ENCODE peak calls at places on chromosome 5, in four cellular contexts. One of them, this sample, is unnamed.

GRCh38 chr5:135343417-135343816 is 55.6 kb downstream of the MACROH2A1 start:
- DNase-seq in brain microvascular endothelial cell: no peak
- DNase-seq in A549: no peak
- DNase-seq in CD4-positive, alpha-beta T cell: no peak
- DNase-seq in this sample: no peak

GRCh38 chr5:135489466-135490244 is 37.5 kb upstream of the TIFAB start:
- DNase-seq in CD4-positive, alpha-beta T cell: no peak
- DNase-seq in brain microvascular endothelial cell: no peak
- DNase-seq in A549: no peak
- DNase-seq in this sample: no peak

GRCh38 chr5:170757182-170757601 is 26.3 kb upstream of the GABRP start:
- DNase-seq in brain microvascular endothelial cell: peak; percentile 59
- DNase-seq in A549: peak; percentile 27
- DNase-seq in CD4-positive, alpha-beta T cell: no peak
- DNase-seq in this sample: no peak

GRCh38 chr5:39942606-39943005 is 517.8 kb upstream of the DAB2 start:
- DNase-seq in brain microvascular endothelial cell: no peak
- DNase-seq in A549: no peak
- DNase-seq in CD4-positive, alpha-beta T cell: no peak
- DNase-seq in this sample: no peak

GRCh38 chr5:141686648-141687416 is 4.8 kb upstream of the ARAP3 start:
- DNase-seq in brain microvascular endothelial cell: no peak
- DNase-seq in CD4-positive, alpha-beta T cell: no peak
- DNase-seq in A549: no peak
- DNase-seq in this sample: no peak

GRCh38 chr5:176557846-176558245 is 8.7 kb downstream of the CDHR2 start:
- DNase-seq in brain microvascular endothelial cell: no peak
- DNase-seq in CD4-positive, alpha-beta T cell: no peak
- DNase-seq in A549: no peak
- DNase-seq in this sample: no peak

GRCh38 chr5:73448451-73449136 is at the start of gene FOXD1:
- DNase-seq in A549: peak; percentile 95
- DNase-seq in CD4-positive, alpha-beta T cell: peak; percentile 26
- DNase-seq in brain microvascular endothelial cell: peak; percentile 95
- DNase-seq in this sample: peak; percentile 54

GRCh38 chr5:157080291-157080690 is 21.4 kb upstream of the HAVCR1 start:
- DNase-seq in A549: no peak
- DNase-seq in CD4-positive, alpha-beta T cell: no peak
- DNase-seq in brain microvascular endothelial cell: no peak
- DNase-seq in this sample: no peak

GRCh38 chr5:181260720-181261319 is at the start of gene TRIM52:
- DNase-seq in brain microvascular endothelial cell: peak; percentile 82
- DNase-seq in A549: peak; percentile 93
- DNase-seq in CD4-positive, alpha-beta T cell: peak; percentile 84
- DNase-seq in this sample: peak; percentile 86

GRCh38 chr5:140055152-140055551 is 12.1 kb upstream of the NRG2 start:
- DNase-seq in brain microvascular endothelial cell: no peak
- DNase-seq in CD4-positive, alpha-beta T cell: no peak
- DNase-seq in A549: no peak
- DNase-seq in this sample: no peak

GRCh38 chr5:36690041-36690941 is 83.9 kb downstream of the SLC1A3 start:
- DNase-seq in brain microvascular endothelial cell: peak; percentile 62
- DNase-seq in CD4-positive, alpha-beta T cell: peak; percentile 49
- DNase-seq in A549: peak; percentile 79
- DNase-seq in this sample: peak; percentile 69

GRCh38 chr5:141717043-141717442 is 35.0 kb upstream of the ARAP3 start:
- DNase-seq in brain microvascular endothelial cell: no peak
- DNase-seq in A549: no peak
- DNase-seq in CD4-positive, alpha-beta T cell: no peak
- DNase-seq in this sample: no peak

DNA sequence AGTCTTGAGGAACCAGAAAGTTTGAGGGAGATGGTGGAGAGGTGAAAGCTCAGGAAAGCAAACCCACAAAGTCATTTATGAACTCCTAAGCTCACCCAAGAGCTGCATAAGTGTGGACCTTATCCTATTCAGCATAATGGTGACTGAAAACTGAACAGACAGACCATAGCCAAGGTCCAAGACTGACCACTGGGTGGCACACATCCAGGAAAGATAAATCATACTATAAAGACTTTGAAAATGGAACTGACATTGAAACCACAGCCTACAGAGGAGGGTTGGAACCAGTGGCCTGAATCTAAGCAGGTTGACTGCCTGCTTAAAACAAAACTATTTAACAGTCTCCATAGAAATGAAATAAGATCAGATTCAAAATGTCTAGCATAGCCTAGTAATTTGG is 121.1 kb upstream of the RGS7BP start:
- DNase-seq in A549: peak; percentile 19
- DNase-seq in CD4-positive, alpha-beta T cell: no peak
- DNase-seq in brain microvascular endothelial cell: peak; percentile 60
- DNase-seq in this sample: no peak
- TF ChIP-seq CTCF in A549: no peak
- TF ChIP-seq CTCF in CD4-positive, alpha-beta T cell: no peak
- TF ChIP-seq CTCF in brain microvascular endothelial cell: peak; percentile 71
- TF ChIP-seq CTCF in this sample: no peak

DNA sequence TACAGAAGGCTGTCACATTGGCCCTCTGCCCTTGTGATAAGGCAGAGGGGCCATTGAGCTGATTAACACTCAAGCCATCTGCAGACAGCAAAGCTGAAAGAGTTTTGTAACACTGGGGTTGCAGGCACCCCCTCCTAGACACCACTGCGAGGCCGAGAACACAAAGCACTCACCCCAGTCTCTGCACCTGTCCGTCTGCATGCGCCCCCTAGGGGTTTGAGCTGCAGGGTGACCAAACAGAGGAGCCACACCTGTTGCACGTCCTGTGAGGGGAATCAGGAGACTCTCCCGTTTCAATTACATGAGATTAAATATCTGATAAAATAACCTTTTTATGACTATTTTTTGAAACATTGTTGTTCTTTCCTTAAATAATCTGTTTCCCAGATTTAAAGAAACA is 1180.4 kb downstream of the CDH9 start:
- DNase-seq in A549: peak; percentile 32
- DNase-seq in CD4-positive, alpha-beta T cell: no peak
- DNase-seq in brain microvascular endothelial cell: no peak
- DNase-seq in this sample: no peak
- TF ChIP-seq CTCF in A549: no peak
- TF ChIP-seq CTCF in CD4-positive, alpha-beta T cell: no peak
- TF ChIP-seq CTCF in brain microvascular endothelial cell: no peak
- TF ChIP-seq CTCF in this sample: no peak

GRCh38 chr5:138643040-138643791 is 68.0 kb upstream of the HSPA9 start:
- DNase-seq in A549: no peak
- DNase-seq in brain microvascular endothelial cell: no peak
- DNase-seq in CD4-positive, alpha-beta T cell: no peak
- DNase-seq in this sample: no peak
- TF ChIP-seq CTCF in A549: no peak
- TF ChIP-seq CTCF in brain microvascular endothelial cell: no peak
- TF ChIP-seq CTCF in CD4-positive, alpha-beta T cell: no peak
- TF ChIP-seq CTCF in this sample: no peak

GRCh38 chr5:153969563-153969895 is 69.2 kb downstream of the FAM114A2 start:
- DNase-seq in CD4-positive, alpha-beta T cell: no peak
- DNase-seq in A549: no peak
- DNase-seq in brain microvascular endothelial cell: no peak
- DNase-seq in this sample: no peak

GRCh38 chr5:153960269-153961215 is 78.2 kb downstream of the FAM114A2 start:
- DNase-seq in CD4-positive, alpha-beta T cell: no peak
- DNase-seq in A549: no peak
- DNase-seq in brain microvascular endothelial cell: no peak
- DNase-seq in this sample: no peak

GRCh38 chr5:153964201-153965101 is 74.3 kb downstream of the FAM114A2 start:
- DNase-seq in A549: no peak
- DNase-seq in CD4-positive, alpha-beta T cell: no peak
- DNase-seq in brain microvascular endothelial cell: no peak
- DNase-seq in this sample: no peak

GRCh38 chr5:153968761-153969562 is 69.7 kb downstream of the FAM114A2 start:
- DNase-seq in CD4-positive, alpha-beta T cell: no peak
- DNase-seq in A549: no peak
- DNase-seq in brain microvascular endothelial cell: no peak
- DNase-seq in this sample: no peak

GRCh38 chr5:153965102-153965645 is 73.5 kb downstream of the FAM114A2 start:
- DNase-seq in brain microvascular endothelial cell: peak; percentile 18
- DNase-seq in CD4-positive, alpha-beta T cell: no peak
- DNase-seq in A549: peak; percentile 59
- DNase-seq in this sample: no peak
- TF ChIP-seq CTCF in brain microvascular endothelial cell: peak; percentile 94
- TF ChIP-seq CTCF in CD4-positive, alpha-beta T cell: peak; percentile 47
- TF ChIP-seq CTCF in A549: peak; percentile 95
- TF ChIP-seq CTCF in this sample: no peak

GRCh38 chr5:78984020-78984610 is 995 bp downstream of the ARSB start:
- DNase-seq in brain microvascular endothelial cell: peak; percentile 4
- DNase-seq in A549: no peak
- DNase-seq in CD4-positive, alpha-beta T cell: no peak
- DNase-seq in this sample: no peak
- TF ChIP-seq CTCF in brain microvascular endothelial cell: no peak
- TF ChIP-seq CTCF in A549: no peak
- TF ChIP-seq CTCF in CD4-positive, alpha-beta T cell: peak; percentile 9
- TF ChIP-seq CTCF in this sample: no peak

GRCh38 chr5:108451269-108451668 is 69.4 kb upstream of the FBXL17 start:
- DNase-seq in A549: no peak
- DNase-seq in brain microvascular endothelial cell: no peak
- DNase-seq in CD4-positive, alpha-beta T cell: no peak
- DNase-seq in this sample: no peak
- TF ChIP-seq CTCF in A549: no peak
- TF ChIP-seq CTCF in brain microvascular endothelial cell: no peak
- TF ChIP-seq CTCF in CD4-positive, alpha-beta T cell: no peak
- TF ChIP-seq CTCF in this sample: no peak

GRCh38 chr5:21918451-21918850 is 934.7 kb downstream of the CDH12 start:
- DNase-seq in A549: no peak
- DNase-seq in CD4-positive, alpha-beta T cell: no peak
- DNase-seq in brain microvascular endothelial cell: no peak
- DNase-seq in this sample: no peak

DNA sequence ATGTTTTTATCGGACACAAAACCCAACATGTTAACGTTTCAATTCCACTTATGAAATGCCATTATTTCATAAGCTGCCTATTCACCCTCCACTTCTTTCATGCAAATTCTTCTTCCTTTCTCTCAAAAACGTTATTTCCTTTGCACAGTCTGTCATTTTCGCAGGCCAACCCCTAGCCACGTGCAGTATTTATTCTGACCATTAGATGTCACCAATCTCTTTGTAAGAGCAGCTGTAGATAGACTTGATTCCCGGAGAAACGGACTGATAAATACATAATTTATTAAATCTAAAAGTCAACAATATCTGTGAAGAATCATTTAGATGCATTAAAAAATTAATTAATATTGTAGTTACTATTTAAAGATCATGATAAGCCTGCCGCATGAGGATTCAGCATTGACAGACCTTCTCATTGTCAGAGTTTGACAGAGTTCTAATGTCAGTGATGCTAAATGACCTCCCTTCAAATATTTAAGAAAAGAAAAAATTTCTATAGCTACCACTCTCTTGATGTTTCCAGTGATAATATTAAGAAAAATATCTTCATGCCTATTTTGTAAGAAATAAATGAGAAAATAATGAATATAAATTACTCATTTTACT is 933.6 kb downstream of the CDH12 start:
- DNase-seq in brain microvascular endothelial cell: peak; percentile 33
- DNase-seq in A549: peak; percentile 48
- DNase-seq in CD4-positive, alpha-beta T cell: no peak
- DNase-seq in this sample: no peak
- TF ChIP-seq CTCF in brain microvascular endothelial cell: peak; percentile 64
- TF ChIP-seq CTCF in A549: peak; percentile 55
- TF ChIP-seq CTCF in CD4-positive, alpha-beta T cell: no peak
- TF ChIP-seq CTCF in this sample: no peak

GRCh38 chr5:173235499-173236394 is 741 bp upstream of the NKX2-5 start:
- DNase-seq in A549: no peak
- DNase-seq in CD4-positive, alpha-beta T cell: no peak
- DNase-seq in brain microvascular endothelial cell: no peak
- DNase-seq in this sample: no peak
- TF ChIP-seq CTCF in A549: no peak
- TF ChIP-seq CTCF in CD4-positive, alpha-beta T cell: no peak
- TF ChIP-seq CTCF in brain microvascular endothelial cell: no peak
- TF ChIP-seq CTCF in this sample: no peak

DNA sequence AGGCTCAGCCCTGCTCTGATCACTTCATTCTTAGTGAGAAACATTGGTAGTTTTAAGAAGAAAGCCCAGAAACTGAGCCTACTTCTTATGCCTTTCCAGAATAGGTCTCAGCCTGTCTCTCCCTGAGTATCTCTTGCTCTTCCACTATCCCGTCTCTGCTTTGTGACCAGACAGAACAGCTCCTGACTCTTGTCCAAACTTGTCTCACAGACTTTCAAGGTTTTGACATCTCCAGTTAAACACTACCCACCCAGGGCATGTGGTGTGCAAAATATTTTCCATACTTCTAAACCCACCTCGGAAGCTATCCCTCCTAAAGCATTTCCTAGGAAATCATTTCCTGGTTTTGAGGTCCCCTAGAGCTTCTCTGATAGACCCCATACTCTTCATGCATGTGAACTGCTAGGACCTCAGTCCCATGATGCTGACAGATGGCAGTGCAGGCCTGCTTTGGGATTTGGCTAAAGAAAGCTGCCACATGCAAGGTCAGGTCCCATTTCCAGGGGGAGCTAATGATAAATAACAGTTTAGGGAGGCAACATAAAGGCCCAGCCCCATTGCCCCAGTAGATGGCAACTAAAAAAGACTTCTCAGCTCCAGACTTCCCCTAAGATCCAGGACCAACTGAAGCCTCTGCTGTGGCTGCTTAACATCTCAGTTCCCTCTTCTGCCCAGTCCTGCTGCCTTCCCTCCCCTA is 211.5 kb downstream of the MED10 start:
- DNase-seq in A549: no peak
- DNase-seq in CD4-positive, alpha-beta T cell: no peak
- DNase-seq in brain microvascular endothelial cell: no peak
- DNase-seq in this sample: no peak
- TF ChIP-seq CTCF in A549: no peak
- TF ChIP-seq CTCF in CD4-positive, alpha-beta T cell: no peak
- TF ChIP-seq CTCF in brain microvascular endothelial cell: no peak
- TF ChIP-seq CTCF in this sample: no peak